ENCODE peak calls at places on chromosomes 12 and 14, in ten cellular contexts. One of them, this sample, is unnamed.

GRCh38 chr14:41362134-41362533 is 244.5 kb upstream of the LRFN5 start:
- DNase-seq in fibroblast of lung: no peak
- DNase-seq in GM13977: no peak
- DNase-seq in CD4-positive, alpha-beta T cell: no peak
- DNase-seq in AG09319: no peak
- DNase-seq in GM12865: no peak
- DNase-seq in uterus: no peak
- DNase-seq in astrocyte: no peak
- DNase-seq in choroid plexus epithelial cell: no peak
- DNase-seq in Panc1: no peak
- DNase-seq in this sample: no peak

GRCh38 chr12:24278832-24279231 is 329.4 kb upstream of the SOX5 start:
- DNase-seq in AG09319: no peak
- DNase-seq in CD4-positive, alpha-beta T cell: no peak
- DNase-seq in Panc1: no peak
- DNase-seq in astrocyte: no peak
- DNase-seq in choroid plexus epithelial cell: no peak
- DNase-seq in fibroblast of lung: no peak
- DNase-seq in uterus: no peak
- DNase-seq in GM13977: no peak
- DNase-seq in GM12865: no peak
- DNase-seq in this sample: no peak

GRCh38 chr14:94355191-94355794 is 32.2 kb upstream of the SERPINA6 start:
- DNase-seq in AG09319: peak
- DNase-seq in choroid plexus epithelial cell: peak
- DNase-seq in GM13977: no peak
- DNase-seq in Panc1: no peak
- DNase-seq in astrocyte: peak
- DNase-seq in fibroblast of lung: peak
- DNase-seq in GM12865: no peak
- DNase-seq in CD4-positive, alpha-beta T cell: no peak
- DNase-seq in uterus: no peak
- DNase-seq in this sample: peak

GRCh38 chr12:101127521-101128219 is 82.4 kb downstream of the SLC5A8 start:
- DNase-seq in choroid plexus epithelial cell: peak
- DNase-seq in CD4-positive, alpha-beta T cell: no peak
- DNase-seq in fibroblast of lung: peak
- DNase-seq in GM12865: no peak
- DNase-seq in AG09319: no peak
- DNase-seq in GM13977: no peak
- DNase-seq in Panc1: no peak
- DNase-seq in uterus: no peak
- DNase-seq in astrocyte: peak
- DNase-seq in this sample: no peak

GRCh38 chr14:73472182-73473114 is 14.1 kb upstream of the NUMB start:
- DNase-seq in CD4-positive, alpha-beta T cell: no peak
- DNase-seq in GM12865: peak
- DNase-seq in uterus: no peak
- DNase-seq in choroid plexus epithelial cell: peak
- DNase-seq in astrocyte: peak
- DNase-seq in Panc1: no peak
- DNase-seq in GM13977: peak
- DNase-seq in AG09319: no peak
- DNase-seq in fibroblast of lung: peak
- DNase-seq in this sample: no peak

GRCh38 chr12:29778531-29778930 is 5.2 kb downstream of the TMTC1 start:
- DNase-seq in GM12865: no peak
- DNase-seq in AG09319: no peak
- DNase-seq in choroid plexus epithelial cell: no peak
- DNase-seq in uterus: no peak
- DNase-seq in fibroblast of lung: no peak
- DNase-seq in Panc1: no peak
- DNase-seq in GM13977: no peak
- DNase-seq in CD4-positive, alpha-beta T cell: no peak
- DNase-seq in astrocyte: no peak
- DNase-seq in this sample: no peak

GRCh38 chr14:55389330-55389729 is 22.3 kb downstream of the ATG14 start:
- DNase-seq in astrocyte: peak
- DNase-seq in GM12865: no peak
- DNase-seq in Panc1: no peak
- DNase-seq in choroid plexus epithelial cell: peak
- DNase-seq in GM13977: no peak
- DNase-seq in CD4-positive, alpha-beta T cell: no peak
- DNase-seq in AG09319: peak
- DNase-seq in fibroblast of lung: peak
- DNase-seq in uterus: no peak
- DNase-seq in this sample: no peak

GRCh38 chr12:9094512-9095206 is 21.1 kb downstream of the A2M start:
- DNase-seq in GM13977: no peak
- DNase-seq in fibroblast of lung: no peak
- DNase-seq in uterus: no peak
- DNase-seq in Panc1: no peak
- DNase-seq in astrocyte: no peak
- DNase-seq in choroid plexus epithelial cell: no peak
- DNase-seq in CD4-positive, alpha-beta T cell: no peak
- DNase-seq in AG09319: no peak
- DNase-seq in GM12865: no peak
- DNase-seq in this sample: no peak

GRCh38 chr12:62260733-62261683 is 804 bp downstream of the USP15 start:
- DNase-seq in choroid plexus epithelial cell: peak
- DNase-seq in AG09319: no peak
- DNase-seq in CD4-positive, alpha-beta T cell: peak
- DNase-seq in GM12865: peak
- DNase-seq in uterus: peak
- DNase-seq in fibroblast of lung: peak
- DNase-seq in Panc1: peak
- DNase-seq in astrocyte: peak
- DNase-seq in GM13977: peak
- DNase-seq in this sample: peak

GRCh38 chr14:104765517-104765916 is 12.6 kb downstream of the SIVA1 start:
- DNase-seq in GM13977: no peak
- DNase-seq in Panc1: no peak
- DNase-seq in GM12865: no peak
- DNase-seq in uterus: no peak
- DNase-seq in choroid plexus epithelial cell: no peak
- DNase-seq in AG09319: no peak
- DNase-seq in astrocyte: no peak
- DNase-seq in CD4-positive, alpha-beta T cell: no peak
- DNase-seq in fibroblast of lung: no peak
- DNase-seq in this sample: no peak

GRCh38 chr14:104576607-104577332 is 2.8 kb upstream of the C14orf180 start:
- DNase-seq in astrocyte: no peak
- DNase-seq in GM12865: no peak
- DNase-seq in uterus: no peak
- DNase-seq in CD4-positive, alpha-beta T cell: no peak
- DNase-seq in fibroblast of lung: no peak
- DNase-seq in Panc1: no peak
- DNase-seq in GM13977: no peak
- DNase-seq in AG09319: no peak
- DNase-seq in choroid plexus epithelial cell: no peak
- DNase-seq in this sample: no peak

GRCh38 chr12:14026536-14026935 is 45.1 kb upstream of the GRIN2B start:
- DNase-seq in CD4-positive, alpha-beta T cell: no peak
- DNase-seq in fibroblast of lung: no peak
- DNase-seq in GM13977: no peak
- DNase-seq in Panc1: no peak
- DNase-seq in astrocyte: no peak
- DNase-seq in GM12865: no peak
- DNase-seq in choroid plexus epithelial cell: no peak
- DNase-seq in AG09319: no peak
- DNase-seq in uterus: no peak
- DNase-seq in this sample: no peak

GRCh38 chr14:50107850-50108249 is 8.5 kb downstream of the VCPKMT start:
- DNase-seq in uterus: no peak
- DNase-seq in astrocyte: no peak
- DNase-seq in choroid plexus epithelial cell: no peak
- DNase-seq in fibroblast of lung: no peak
- DNase-seq in Panc1: no peak
- DNase-seq in GM12865: no peak
- DNase-seq in CD4-positive, alpha-beta T cell: no peak
- DNase-seq in GM13977: no peak
- DNase-seq in AG09319: no peak
- DNase-seq in this sample: no peak

DNA sequence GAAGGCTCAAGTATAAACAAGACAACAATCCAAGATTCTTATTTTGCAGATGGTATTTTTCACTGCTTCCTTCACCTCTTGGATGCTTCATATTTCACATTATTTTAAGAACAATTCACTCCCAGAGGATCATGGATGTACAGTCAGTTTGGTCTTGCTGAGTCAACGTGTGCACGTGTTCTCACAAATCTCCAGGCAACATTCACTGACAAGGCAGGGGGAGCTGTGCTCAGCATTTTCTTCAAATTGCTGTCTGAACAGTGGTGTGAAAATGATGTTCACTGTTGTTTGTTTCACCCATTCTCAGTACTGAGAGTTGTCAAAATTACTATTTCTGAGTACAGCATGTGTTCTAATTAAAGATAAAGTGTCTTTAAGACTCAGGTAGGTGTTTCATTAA is 118.3 kb upstream of the SLC38A4 start:
- DNase-seq in choroid plexus epithelial cell: peak
- DNase-seq in AG09319: no peak
- DNase-seq in astrocyte: peak
- DNase-seq in fibroblast of lung: peak
- DNase-seq in uterus: no peak
- DNase-seq in GM13977: no peak
- DNase-seq in Panc1: no peak
- DNase-seq in GM12865: no peak
- DNase-seq in CD4-positive, alpha-beta T cell: no peak
- DNase-seq in this sample: no peak
- TF ChIP-seq CTCF in choroid plexus epithelial cell: peak
- TF ChIP-seq CTCF in AG09319: peak
- TF ChIP-seq CTCF in astrocyte: peak
- TF ChIP-seq CTCF in fibroblast of lung: peak
- TF ChIP-seq CTCF in uterus: no peak
- TF ChIP-seq CTCF in GM13977: no peak
- TF ChIP-seq CTCF in Panc1: peak
- TF ChIP-seq CTCF in GM12865: no peak
- TF ChIP-seq CTCF in CD4-positive, alpha-beta T cell: no peak
- TF ChIP-seq CTCF in this sample: no peak

DNA sequence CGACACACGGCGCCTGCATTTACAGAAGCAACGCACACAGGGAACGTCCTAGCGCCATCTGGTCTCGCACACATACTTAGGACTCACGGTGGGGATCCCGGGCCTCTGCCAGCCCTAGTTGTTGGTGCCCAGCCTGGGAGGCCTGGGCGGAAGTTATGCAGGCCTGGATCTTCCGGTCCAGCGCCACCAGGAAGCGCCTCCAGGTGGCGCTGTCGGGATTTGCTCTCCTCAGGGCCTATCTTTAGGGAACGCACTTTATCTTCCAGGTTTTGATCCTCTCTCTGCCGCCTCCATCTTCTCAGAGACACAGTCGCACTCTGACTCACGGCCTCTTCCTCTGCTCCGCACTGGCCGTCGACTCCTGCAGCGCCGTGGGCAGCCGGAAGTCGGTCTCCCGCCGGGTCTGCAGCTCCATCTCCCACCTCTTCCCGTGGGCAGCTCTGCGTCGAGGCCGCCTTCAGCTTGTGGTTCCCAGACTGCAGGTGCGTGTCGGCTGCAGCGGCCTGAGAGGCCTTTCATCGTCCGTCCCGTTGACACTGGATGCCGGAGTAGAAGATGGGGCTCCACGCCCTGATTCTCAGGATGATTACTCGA is 760.4 kb downstream of the TMEM121 start:
- DNase-seq in fibroblast of lung: no peak
- DNase-seq in choroid plexus epithelial cell: no peak
- DNase-seq in GM13977: peak
- DNase-seq in uterus: no peak
- DNase-seq in astrocyte: no peak
- DNase-seq in GM12865: peak
- DNase-seq in Panc1: no peak
- DNase-seq in AG09319: no peak
- DNase-seq in CD4-positive, alpha-beta T cell: no peak
- DNase-seq in this sample: no peak
- TF ChIP-seq CTCF in fibroblast of lung: no peak
- TF ChIP-seq CTCF in choroid plexus epithelial cell: no peak
- TF ChIP-seq CTCF in GM13977: peak
- TF ChIP-seq CTCF in uterus: no peak
- TF ChIP-seq CTCF in astrocyte: no peak
- TF ChIP-seq CTCF in GM12865: peak
- TF ChIP-seq CTCF in Panc1: peak
- TF ChIP-seq CTCF in AG09319: no peak
- TF ChIP-seq CTCF in CD4-positive, alpha-beta T cell: peak
- TF ChIP-seq CTCF in this sample: no peak

DNA sequence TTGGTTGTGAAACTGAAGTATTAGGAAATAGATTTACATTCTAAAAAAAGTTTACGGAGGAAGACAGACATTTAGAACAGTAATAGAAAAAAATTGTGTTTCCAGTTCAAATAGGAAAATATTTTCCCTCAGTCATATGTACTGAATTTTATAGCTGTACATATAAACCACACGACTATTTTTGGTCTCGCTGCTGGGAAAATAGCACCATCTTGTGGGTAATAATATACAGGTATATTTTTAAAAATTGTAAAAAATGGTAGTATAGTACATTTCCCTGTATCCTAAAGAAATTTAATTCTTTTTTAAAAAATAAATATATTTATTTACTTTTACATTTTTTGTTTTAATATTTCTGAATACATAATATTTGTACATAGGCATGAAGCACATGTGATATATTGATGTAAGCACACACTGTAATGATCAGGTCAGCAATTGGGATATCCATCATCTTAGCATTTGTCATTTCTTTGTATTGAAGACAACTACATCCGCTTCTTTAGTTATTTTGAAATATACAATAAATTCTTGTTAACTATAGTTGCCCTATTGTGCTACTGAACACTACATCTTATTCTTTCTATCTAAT is 168.6 kb downstream of the ALX1 start:
- DNase-seq in choroid plexus epithelial cell: peak
- DNase-seq in Panc1: no peak
- DNase-seq in astrocyte: no peak
- DNase-seq in fibroblast of lung: no peak
- DNase-seq in AG09319: no peak
- DNase-seq in CD4-positive, alpha-beta T cell: no peak
- DNase-seq in GM12865: no peak
- DNase-seq in GM13977: peak
- DNase-seq in uterus: no peak
- DNase-seq in this sample: no peak
- TF ChIP-seq CTCF in choroid plexus epithelial cell: peak
- TF ChIP-seq CTCF in Panc1: peak
- TF ChIP-seq CTCF in astrocyte: peak
- TF ChIP-seq CTCF in fibroblast of lung: peak
- TF ChIP-seq CTCF in AG09319: peak
- TF ChIP-seq CTCF in CD4-positive, alpha-beta T cell: no peak
- TF ChIP-seq CTCF in GM12865: peak
- TF ChIP-seq CTCF in GM13977: peak
- TF ChIP-seq CTCF in uterus: no peak
- TF ChIP-seq CTCF in this sample: peak

GRCh38 chr12:115946867-115947695 is 330.4 kb downstream of the MED13L start:
- DNase-seq in GM13977: no peak
- DNase-seq in uterus: no peak
- DNase-seq in astrocyte: no peak
- DNase-seq in GM12865: no peak
- DNase-seq in CD4-positive, alpha-beta T cell: no peak
- DNase-seq in fibroblast of lung: no peak
- DNase-seq in choroid plexus epithelial cell: peak
- DNase-seq in AG09319: no peak
- DNase-seq in Panc1: no peak
- DNase-seq in this sample: no peak
- TF ChIP-seq CTCF in GM13977: peak
- TF ChIP-seq CTCF in uterus: no peak
- TF ChIP-seq CTCF in astrocyte: peak
- TF ChIP-seq CTCF in GM12865: peak
- TF ChIP-seq CTCF in CD4-positive, alpha-beta T cell: no peak
- TF ChIP-seq CTCF in fibroblast of lung: peak
- TF ChIP-seq CTCF in choroid plexus epithelial cell: peak
- TF ChIP-seq CTCF in AG09319: peak
- TF ChIP-seq CTCF in Panc1: peak
- TF ChIP-seq CTCF in this sample: peak

This sample was measured in neural crest cell.